ENCODE peak calls at places on chromosomes 13 and 19, in five cellular contexts. Z is WERI-Rb-1, X is substantia nigra, Y is hippocampal formation, V is IMR-90. R is an unnamed sample.

GRCh38 chr19:18194554-18195238 is 1.7 kb downstream of the MPV17L2 start:
- DNase-seq in Z (no peak), X (no peak), Y (no peak), V (peak; percentile 34), R (peak; percentile 49)

GRCh38 chr19:4089400-4089908 is 22.8 kb upstream of the ZBTB7A start:
- DNase-seq in Z (no peak), X (no peak), Y (no peak), V (no peak), R (peak; percentile 39)

GRCh38 chr19:18204394-18205179 is 745 bp upstream of the RAB3A start:
- DNase-seq in Z (peak; percentile 56), X (no peak), Y (peak; percentile 65), V (no peak), R (peak; percentile 73)

GRCh38 chr19:15962319-15962718 is 13.5 kb downstream of the OR10H4 start:
- DNase-seq in Z (no peak), X (no peak), Y (no peak), V (no peak), R (no peak)

GRCh38 chr13:57740719-57741118 is 109.2 kb downstream of the PCDH17 start:
- DNase-seq in Z (no peak), X (no peak), Y (peak; percentile 32), V (no peak), R (no peak)

GRCh38 chr13:95643009-95643408 is 1.5 kb downstream of the DZIP1 start:
- DNase-seq in Z (no peak), X (no peak), Y (no peak), V (no peak), R (no peak)

GRCh38 chr19:49151339-49152217 is 3.6 kb downstream of the HRC start:
- DNase-seq in Z (peak; percentile 70), X (no peak), Y (no peak), V (peak; percentile 11), R (peak; percentile 98)

GRCh38 chr13:81498969-81499368 is 1158.0 kb upstream of the SPRY2 start:
- DNase-seq in Z (no peak), X (no peak), Y (no peak), V (no peak), R (no peak)

GRCh38 chr13:113119166-113119821 is 3.3 kb upstream of the F10 start:
- DNase-seq in Z (peak; percentile 5), X (no peak), Y (no peak), V (no peak), R (no peak)

GRCh38 chr19:45305007-45305406 is 17.7 kb downstream of the CKM start:
- DNase-seq in Z (no peak), X (no peak), Y (no peak), V (no peak), R (no peak)

GRCh38 chr19:33446156-33446917 is 72.8 kb downstream of the CEBPG start:
- DNase-seq in Z (no peak), X (no peak), Y (no peak), V (peak; percentile 57), R (no peak)

GRCh38 chr19:7925171-7925837 is 631 bp downstream of the CTXN1 start:
- DNase-seq in Z (peak; percentile 86), X (no peak), Y (no peak), V (peak; percentile 73), R (peak; percentile 77)

GRCh38 chr19:16078311-16078758 is 2.0 kb downstream of the TPM4 start:
- DNase-seq in Z (peak; percentile 77), X (no peak), Y (no peak), V (peak; percentile 69), R (peak; percentile 45)

GRCh38 chr13:47798906-47799305 is 202.2 kb downstream of the SUCLA2 start:
- DNase-seq in Z (no peak), X (no peak), Y (peak; percentile 6), V (peak; percentile 21), R (no peak)

GRCh38 chr13:69903081-69903480 is 204.5 kb upstream of the ATXN8OS start:
- DNase-seq in Z (no peak), X (no peak), Y (no peak), V (no peak), R (no peak)

GRCh38 chr13:97215325-97215724 is 6.8 kb upstream of the MBNL2 start:
- DNase-seq in Z (no peak), X (no peak), Y (no peak), V (no peak), R (no peak)

GRCh38 chr19:47512183-47512947 is 2.5 kb downstream of the NAPA start:
- DNase-seq in Z (peak; percentile 64), X (no peak), Y (no peak), V (peak; percentile 52), R (peak; percentile 77)